ENCODE peak calls at places on chromosomes 4 and X, in eight cellular contexts. N, V, R, D, U, Q, O and E are unnamed samples.

GRCh38 chr4:2168469-2169319 is 73.2 kb downstream of the HAUS3 start:
- DNase-seq in V (no peak), N (no peak), R (no peak), Q (peak), O (no peak), U (no peak), D (peak), E (no peak)

GRCh38 chrX:77628294-77629025 is 157.6 kb downstream of the ATRX start:
- DNase-seq in R (no peak), O (no peak), N (no peak), U (no peak), D (no peak), V (no peak), Q (peak), E (no peak)

GRCh38 chrX:142251665-142252064 is 46.6 kb upstream of the MAGEC2 start:
- DNase-seq in N (no peak), D (peak), O (no peak), Q (peak), V (no peak), U (no peak), R (no peak), E (no peak)

GRCh38 chrX:154485150-154486051 is 1.0 kb downstream of the UBL4A start:
- DNase-seq in O (no peak), N (no peak), V (no peak), Q (peak), U (no peak), R (no peak), D (no peak), E (no peak)

GRCh38 chrX:100880368-100880767 is 6.2 kb upstream of the NOX1 start:
- DNase-seq in D (no peak), Q (peak), V (no peak), N (no peak), U (no peak), R (no peak), O (no peak), E (no peak)

GRCh38 chr4:17336524-17336941 is 175.4 kb downstream of the QDPR start:
- DNase-seq in V (no peak), D (peak), R (no peak), N (no peak), O (no peak), U (peak), Q (no peak), E (no peak)

GRCh38 chrX:30794497-30794896 is 94.6 kb downstream of the TAB3 start:
- DNase-seq in D (no peak), O (no peak), R (no peak), Q (no peak), N (no peak), U (no peak), V (peak), E (no peak)

GRCh38 chr4:179804440-179804839 is 2362.2 kb upstream of the AGA start:
- DNase-seq in U (peak), D (no peak), Q (no peak), R (no peak), V (no peak), O (no peak), N (no peak), E (no peak)

GRCh38 chr4:1326751-1327525 is 20.1 kb upstream of the UVSSA start:
- DNase-seq in U (no peak), Q (no peak), D (no peak), O (no peak), R (no peak), N (no peak), V (no peak), E (no peak)

GRCh38 chr4:110159544-110159943 is 38.9 kb downstream of the ELOVL6 start:
- DNase-seq in V (no peak), R (no peak), N (no peak), U (no peak), D (no peak), O (no peak), Q (no peak), E (no peak)

DNA sequence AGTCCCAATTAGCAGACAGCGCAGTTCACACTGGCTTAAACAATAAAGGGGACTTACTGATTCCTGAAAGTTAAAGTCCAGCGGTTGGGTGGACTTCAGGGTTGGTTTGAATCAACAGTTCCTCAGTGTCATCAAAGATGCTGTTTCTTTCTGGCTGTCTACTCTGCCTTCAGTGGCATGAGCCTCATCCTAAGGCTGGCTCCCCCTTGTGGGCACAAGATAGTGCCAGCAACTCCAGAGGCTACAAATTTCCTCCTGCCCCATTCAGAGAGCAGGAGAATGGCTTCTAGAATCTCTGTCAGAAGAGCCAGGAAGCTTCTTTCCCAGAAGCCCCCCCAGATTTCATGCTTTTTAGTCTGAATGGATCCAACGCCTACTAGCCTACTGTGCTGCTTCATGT is 82.4 kb upstream of the MTM1 start:
- DNase-seq in R (peak), N (no peak), U (peak), V (peak), D (peak), Q (peak), O (peak), E (peak)
- H3K4me2 ChIP-seq in R (no peak), N (no peak), U (no peak), V (no peak), D (no peak), Q (no peak), O (no peak), E (no peak)

DNA sequence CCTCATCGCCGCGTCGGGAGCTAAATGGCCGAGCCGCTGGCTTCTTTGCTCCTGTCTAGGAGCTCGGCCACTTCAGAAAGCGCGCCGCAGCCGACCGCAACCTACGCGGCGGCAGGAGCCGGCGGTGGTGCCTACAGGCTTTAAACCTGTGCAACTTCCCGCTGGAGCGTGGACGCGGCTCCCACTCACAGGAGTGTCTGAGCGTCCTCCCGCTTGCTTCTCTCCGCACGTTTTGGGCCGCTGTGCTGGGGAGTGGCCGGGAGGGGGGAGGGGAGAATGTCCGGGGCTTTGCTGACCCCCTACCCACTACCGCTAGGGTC is 1.0 kb downstream of the NHSL2 start:
- DNase-seq in R (no peak), D (no peak), N (no peak), V (no peak), Q (no peak), U (no peak), O (peak), E (no peak)
- H3K4me2 ChIP-seq in R (peak), D (peak), N (peak), V (peak), Q (no peak), U (peak), O (peak), E (peak)

GRCh38 chr4:66577922-66578321 is 907.6 kb upstream of the EPHA5 start:
- DNase-seq in O (no peak), D (peak), V (no peak), U (no peak), Q (peak), R (no peak), N (no peak), E (no peak)
- H3K4me2 ChIP-seq in O (no peak), D (no peak), V (no peak), U (no peak), Q (peak), R (peak), N (no peak), E (no peak)

DNA sequence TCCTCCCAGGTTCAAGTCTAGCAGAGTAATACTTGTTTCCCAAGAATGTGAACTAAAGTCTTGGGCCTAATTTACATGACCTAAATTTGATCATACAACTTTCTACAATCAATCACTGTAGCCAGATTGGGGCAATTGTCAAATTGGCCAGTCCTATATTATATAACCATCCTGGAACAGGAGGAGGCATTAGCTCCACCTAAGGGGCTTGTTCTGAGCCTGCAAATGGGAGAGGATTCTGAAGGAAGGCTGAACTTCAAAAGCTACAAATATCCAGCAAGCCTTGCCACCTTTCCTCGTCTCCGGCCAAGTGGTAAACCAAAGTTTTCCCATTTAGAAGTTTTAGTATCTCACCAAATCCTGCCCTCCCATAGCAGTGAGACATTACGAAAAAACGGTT is 1289.6 kb upstream of the TENM3 start:
- DNase-seq in V (peak), N (no peak), D (no peak), R (no peak), U (no peak), O (no peak), Q (peak), E (no peak)
- H3K4me2 ChIP-seq in V (no peak), N (no peak), D (no peak), R (no peak), U (no peak), O (no peak), Q (no peak), E (no peak)

GRCh38 chr4:41360911-41361830 is 104.4 kb downstream of the UCHL1 start:
- DNase-seq in U (no peak), R (no peak), D (peak), Q (peak), N (no peak), O (peak), V (peak), E (peak)

GRCh38 chr4:41362647-41363383 is 106.1 kb downstream of the UCHL1 start:
- DNase-seq in O (peak), R (no peak), N (no peak), Q (no peak), V (peak), D (no peak), U (no peak), E (no peak)

GRCh38 chr4:41363384-41363981 is 106.8 kb downstream of the UCHL1 start:
- DNase-seq in U (peak), D (no peak), V (peak), R (no peak), Q (peak), O (peak), N (no peak), E (peak)

GRCh38 chr4:41360214-41360910 is 103.6 kb downstream of the UCHL1 start:
- DNase-seq in O (peak), R (no peak), D (peak), N (peak), U (peak), Q (peak), V (peak), E (peak)

DNA sequence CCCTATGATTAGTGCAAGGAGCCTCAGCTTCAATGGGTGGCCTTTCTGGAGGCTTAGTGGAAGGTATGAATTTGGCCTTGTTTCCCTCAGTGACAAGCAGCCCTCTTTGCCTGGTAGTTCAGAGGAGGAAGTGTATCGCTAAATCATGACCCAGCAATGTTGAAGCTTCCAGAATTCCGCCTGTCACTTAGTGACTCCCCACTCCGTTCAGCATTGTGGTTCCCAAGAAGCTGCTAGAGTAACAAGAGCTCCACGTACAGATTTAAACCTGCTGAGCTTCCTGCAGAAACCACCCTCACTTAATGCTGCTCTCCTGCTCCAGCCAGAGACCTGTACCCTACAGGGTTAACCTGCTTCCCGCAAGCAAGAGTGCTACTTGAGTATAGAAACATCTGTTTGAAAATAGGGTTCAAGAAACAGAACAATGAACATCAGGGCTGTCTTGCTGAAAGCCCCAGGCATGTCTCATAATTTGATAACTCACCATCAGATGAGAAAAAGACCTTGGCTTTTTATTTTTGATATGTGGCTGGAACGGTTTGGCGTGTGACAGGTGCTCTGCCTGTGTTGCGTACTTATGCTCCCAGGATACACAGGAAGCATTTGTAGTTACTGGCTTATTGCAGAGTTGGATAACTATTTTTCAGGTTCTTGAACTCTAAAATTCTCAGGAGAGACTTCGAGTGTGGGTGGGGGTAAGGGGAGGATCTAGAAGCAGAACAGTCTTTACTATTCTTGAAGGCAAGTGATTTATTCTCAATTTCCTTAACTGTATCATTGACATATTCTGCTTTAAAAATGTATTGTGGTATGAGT is 105.3 kb downstream of the UCHL1 start:
- DNase-seq in O (peak), Q (peak), N (no peak), U (no peak), D (no peak), R (no peak), V (peak), E (no peak)
- H3K4me2 ChIP-seq in O (peak), Q (peak), N (peak), U (peak), D (no peak), R (peak), V (peak), E (peak)

DNA sequence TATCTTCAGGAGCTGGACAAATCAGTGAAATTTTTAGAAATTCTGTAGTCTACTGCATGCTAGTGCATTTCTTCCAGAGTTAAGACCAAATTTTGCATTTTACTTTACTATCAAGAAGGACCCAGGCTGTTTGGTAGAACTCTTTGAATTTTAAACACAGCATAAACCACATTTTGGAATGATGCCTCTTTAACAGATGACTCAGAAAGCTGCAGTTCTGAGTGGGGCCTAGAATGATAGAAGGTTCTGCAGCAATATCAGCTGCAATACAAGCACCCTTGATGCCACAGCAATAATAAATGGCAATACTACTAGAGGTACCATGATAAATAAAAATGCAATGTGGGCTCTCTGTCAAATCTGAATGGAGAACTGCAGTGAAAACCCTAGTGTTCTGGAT is 198.7 kb downstream of the TMA16 start:
- DNase-seq in V (no peak), D (no peak), O (peak), Q (peak), R (no peak), N (no peak), U (peak), E (no peak)
- H3K4me2 ChIP-seq in V (no peak), D (peak), O (no peak), Q (peak), R (peak), N (no peak), U (peak), E (no peak)

GRCh38 chr4:113457886-113458285 is 303.7 kb downstream of the CAMK2D start:
- DNase-seq in D (no peak), V (no peak), U (no peak), N (no peak), Q (no peak), O (peak), R (no peak), E (no peak)

GRCh38 chr4:113461281-113461680 is 300.3 kb downstream of the CAMK2D start:
- DNase-seq in N (no peak), U (no peak), O (no peak), D (no peak), R (no peak), V (no peak), Q (no peak), E (no peak)

GRCh38 chr4:113467581-113467980 is 294.0 kb downstream of the CAMK2D start:
- DNase-seq in O (peak), Q (peak), R (peak), U (peak), D (peak), V (no peak), N (no peak), E (peak)

GRCh38 chr4:113462286-113462685 is 299.3 kb downstream of the CAMK2D start:
- DNase-seq in R (no peak), U (no peak), D (no peak), O (no peak), V (no peak), N (no peak), Q (no peak), E (no peak)
- H3K4me2 ChIP-seq in R (no peak), U (no peak), D (no peak), O (no peak), V (no peak), N (no peak), Q (no peak), E (no peak)

DNA sequence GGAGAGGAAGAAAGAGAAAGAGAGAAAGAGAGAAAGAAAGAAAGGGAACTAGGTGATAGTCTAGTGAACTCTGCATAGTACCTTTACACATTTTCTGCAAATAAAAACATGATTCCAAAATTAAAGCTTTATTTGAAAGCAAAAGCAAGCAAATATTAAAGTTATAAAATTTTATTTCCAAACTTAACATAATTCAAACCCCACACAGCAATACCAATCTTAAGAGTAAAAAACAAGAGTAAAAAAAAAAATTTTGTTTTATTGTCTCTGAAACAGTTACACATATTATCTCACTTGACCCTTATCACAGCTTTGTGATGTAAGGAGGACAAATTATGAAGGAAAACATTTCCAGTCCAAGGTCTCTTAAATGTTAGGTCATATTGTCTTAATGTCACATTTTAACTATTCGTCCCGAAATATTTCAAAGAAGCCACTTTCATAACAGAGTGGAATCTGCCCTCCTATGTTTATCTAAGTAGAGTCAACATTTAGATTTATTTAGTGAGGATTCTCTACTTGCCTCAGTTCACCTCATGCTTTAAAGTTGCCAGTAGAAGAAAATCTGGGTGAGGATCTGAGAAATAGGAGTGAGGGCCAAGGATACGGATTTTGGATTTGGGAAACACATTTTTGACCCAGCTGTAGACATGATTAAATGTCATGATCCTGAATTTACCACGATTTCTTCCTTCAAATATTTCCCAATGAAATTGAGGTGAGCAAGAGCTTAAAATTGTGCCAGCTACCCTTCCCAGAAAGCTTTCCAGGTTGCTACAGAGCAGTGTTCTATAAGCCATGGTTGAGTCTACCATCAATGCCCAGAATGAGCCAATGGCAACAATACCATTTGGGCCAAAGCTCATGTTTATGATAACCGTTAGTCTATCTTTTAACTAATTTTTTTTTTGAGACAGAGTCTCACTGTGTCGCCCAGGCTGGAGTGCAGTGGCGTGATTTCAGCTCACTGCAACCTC is 7.5 kb upstream of the FGA start:
- DNase-seq in N (no peak), U (no peak), V (no peak), R (no peak), D (no peak), Q (no peak), O (no peak), E (no peak)
- H3K4me2 ChIP-seq in N (no peak), U (no peak), V (no peak), R (peak), D (no peak), Q (no peak), O (no peak), E (no peak)

GRCh38 chrX:644304-645023 is 13.9 kb downstream of the SHOX start:
- DNase-seq in D (no peak), V (peak), U (no peak), R (no peak), O (no peak), N (no peak), Q (no peak), E (no peak)

GRCh38 chrX:643911-644303 is 13.3 kb downstream of the SHOX start:
- DNase-seq in O (no peak), R (no peak), V (no peak), D (no peak), N (no peak), Q (no peak), U (no peak), E (no peak)

GRCh38 chrX:646796-647195 is 16.2 kb downstream of the SHOX start:
- DNase-seq in Q (no peak), D (no peak), U (no peak), N (no peak), O (no peak), V (no peak), R (no peak), E (no peak)

GRCh38 chrX:645024-645376 is 14.4 kb downstream of the SHOX start:
- DNase-seq in R (no peak), O (no peak), Q (no peak), N (no peak), U (no peak), D (no peak), V (peak), E (no peak)

DNA sequence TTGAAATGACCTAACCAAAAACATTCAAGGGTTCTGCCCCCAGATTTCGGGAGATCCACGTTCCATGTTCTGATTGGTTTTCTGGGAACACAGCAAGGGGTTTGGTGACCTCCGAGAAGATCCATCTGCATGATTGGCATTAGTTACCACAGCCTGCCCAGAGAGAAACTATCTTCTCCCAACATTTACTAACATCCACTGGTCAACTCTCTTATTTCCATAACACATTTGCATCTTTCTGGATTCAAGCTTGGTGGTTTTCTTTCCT is 15.6 kb downstream of the SHOX start:
- DNase-seq in O (no peak), U (no peak), R (no peak), V (no peak), D (no peak), N (no peak), Q (no peak), E (no peak)
- H3K4me2 ChIP-seq in O (no peak), U (no peak), R (no peak), V (no peak), D (no peak), N (no peak), Q (no peak), E (no peak)